ENCODE peak calls at places on chromosomes 7 and 10, in four cellular contexts. One of them, this sample, is unnamed.

GRCh38 chr10:68251146-68251545 is 19.2 kb upstream of the ATOH7 start:
- DNase-seq in IMR-90: no peak
- DNase-seq in K562: no peak
- DNase-seq in HepG2: no peak
- DNase-seq in this sample: no peak

GRCh38 chr10:131732631-131733127 is 168.1 kb upstream of the PPP2R2D start:
- DNase-seq in IMR-90: no peak
- DNase-seq in K562: no peak
- DNase-seq in HepG2: peak; percentile 16
- DNase-seq in this sample: no peak

GRCh38 chr7:43363429-43363894 is 219.4 kb upstream of the STK17A start:
- DNase-seq in IMR-90: no peak
- DNase-seq in K562: no peak
- DNase-seq in HepG2: no peak
- DNase-seq in this sample: no peak

GRCh38 chr7:50391386-50391785 is 58.8 kb downstream of the FIGNL1 start:
- DNase-seq in IMR-90: no peak
- DNase-seq in K562: no peak
- DNase-seq in HepG2: no peak
- DNase-seq in this sample: no peak

GRCh38 chr7:142862401-142863400 is 7.8 kb downstream of the EPHB6 start:
- DNase-seq in IMR-90: no peak
- DNase-seq in K562: no peak
- DNase-seq in HepG2: no peak
- DNase-seq in this sample: no peak

GRCh38 chr10:131090761-131091661 is 220.5 kb downstream of the TCERG1L start:
- DNase-seq in IMR-90: no peak
- DNase-seq in K562: no peak
- DNase-seq in HepG2: no peak
- DNase-seq in this sample: no peak

GRCh38 chr7:70595741-70596574 is 536.0 kb upstream of the GALNT17 start:
- DNase-seq in IMR-90: no peak
- DNase-seq in K562: no peak
- DNase-seq in HepG2: no peak
- DNase-seq in this sample: peak; percentile 89

GRCh38 chr7:13879994-13880686 is 109.3 kb downstream of the ETV1 start:
- DNase-seq in IMR-90: peak; percentile 69
- DNase-seq in K562: no peak
- DNase-seq in HepG2: no peak
- DNase-seq in this sample: no peak

GRCh38 chr7:42012786-42013360 is 224.1 kb downstream of the GLI3 start:
- DNase-seq in IMR-90: no peak
- DNase-seq in K562: no peak
- DNase-seq in HepG2: no peak
- DNase-seq in this sample: no peak

GRCh38 chr7:156071612-156072011 is 259.3 kb upstream of the SHH start:
- DNase-seq in IMR-90: no peak
- DNase-seq in K562: no peak
- DNase-seq in HepG2: no peak
- DNase-seq in this sample: no peak

GRCh38 chr7:55441668-55442305 is 76.7 kb downstream of the LANCL2 start:
- DNase-seq in IMR-90: peak; percentile 85
- DNase-seq in K562: no peak
- DNase-seq in HepG2: no peak
- DNase-seq in this sample: peak; percentile 75

GRCh38 chr7:18445916-18446520 is 49.5 kb upstream of the HDAC9 start:
- DNase-seq in IMR-90: no peak
- DNase-seq in K562: no peak
- DNase-seq in HepG2: no peak
- DNase-seq in this sample: no peak

DNA sequence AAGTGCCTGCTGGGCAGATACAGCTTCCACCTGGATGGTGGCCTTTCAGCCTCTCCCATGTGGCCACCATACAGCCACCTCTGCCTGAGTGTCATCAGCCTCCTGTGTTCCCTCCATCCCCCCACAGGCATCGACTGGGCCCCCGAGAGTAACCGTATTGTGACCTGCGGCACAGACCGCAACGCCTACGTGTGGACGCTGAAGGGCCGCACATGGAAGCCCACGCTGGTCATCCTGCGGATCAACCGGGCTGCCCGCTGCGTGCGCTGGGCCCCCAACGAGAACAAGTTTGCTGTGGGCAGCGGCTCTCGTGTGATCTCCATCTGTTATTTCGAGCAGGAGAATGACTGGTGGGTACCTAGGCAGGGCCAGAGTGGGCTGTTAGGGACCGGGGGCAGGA is 13.4 kb downstream of the ARPC1B start:
- DNase-seq in IMR-90: no peak
- DNase-seq in K562: no peak
- DNase-seq in HepG2: no peak
- DNase-seq in this sample: no peak
- H3K9ac ChIP-seq in IMR-90: no peak overlapping the region
- H3K9ac ChIP-seq in K562: no peak overlapping the region
- H3K9ac ChIP-seq in HepG2: no peak overlapping the region
- H3K9ac ChIP-seq in this sample: no peak overlapping the region

GRCh38 chr10:115772606-115773005 is 500.4 kb downstream of the GFRA1 start:
- DNase-seq in IMR-90: peak; percentile 90
- DNase-seq in K562: no peak
- DNase-seq in HepG2: no peak
- DNase-seq in this sample: no peak
- TF ChIP-seq USF2 in IMR-90: no peak
- TF ChIP-seq USF2 in K562: no peak
- TF ChIP-seq USF2 in HepG2: no peak
- TF ChIP-seq USF2 in this sample: no peak

GRCh38 chr10:58414270-58415041 is 29.2 kb downstream of the TFAM start:
- DNase-seq in IMR-90: peak; percentile 80
- DNase-seq in K562: no peak
- DNase-seq in HepG2: peak; percentile 68
- DNase-seq in this sample: peak; percentile 54
- H3K9ac ChIP-seq in IMR-90: no peak overlapping the region
- H3K9ac ChIP-seq in K562: no peak overlapping the region
- H3K9ac ChIP-seq in HepG2: no peak overlapping the region
- H3K9ac ChIP-seq in this sample: no peak overlapping the region

GRCh38 chr10:30619966-30620365 is 9.6 kb downstream of the LYZL2 start:
- DNase-seq in IMR-90: no peak
- DNase-seq in K562: no peak
- DNase-seq in HepG2: no peak
- DNase-seq in this sample: no peak

GRCh38 chr10:30629653-30630052 is at the start of gene LYZL2:
- DNase-seq in IMR-90: no peak
- DNase-seq in K562: no peak
- DNase-seq in HepG2: no peak
- DNase-seq in this sample: no peak

GRCh38 chr10:30630571-30630970 is 1.0 kb upstream of the LYZL2 start:
- DNase-seq in IMR-90: peak; percentile 85
- DNase-seq in K562: no peak
- DNase-seq in HepG2: no peak
- DNase-seq in this sample: no peak

DNA sequence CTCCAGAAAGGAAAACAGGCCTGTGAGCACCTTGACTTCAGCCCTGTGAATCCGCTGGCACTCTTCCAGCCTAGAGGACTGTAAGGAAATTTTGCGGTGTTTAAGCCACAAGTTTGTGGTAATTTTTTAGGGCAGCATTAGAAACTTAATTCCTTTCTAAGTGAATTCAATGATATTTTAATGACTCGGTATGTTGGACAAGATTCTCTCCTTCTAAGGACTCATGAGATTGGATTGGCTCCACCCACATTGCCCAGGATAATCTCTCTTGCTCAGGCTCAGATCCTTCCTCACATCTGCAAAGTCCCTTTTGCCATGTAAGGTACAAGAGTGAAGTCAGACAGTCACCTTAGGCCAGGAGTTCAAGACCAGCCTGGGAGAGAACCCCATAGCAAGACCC is 4.4 kb downstream of the LYZL2 start:
- DNase-seq in IMR-90: peak; percentile 60
- DNase-seq in K562: no peak
- DNase-seq in HepG2: no peak
- DNase-seq in this sample: no peak
- TF ChIP-seq USF2 in IMR-90: no peak
- TF ChIP-seq USF2 in K562: no peak
- TF ChIP-seq USF2 in HepG2: no peak
- TF ChIP-seq USF2 in this sample: no peak

GRCh38 chr10:123250640-123251039 is 96.4 kb downstream of the BUB3 start:
- DNase-seq in IMR-90: no peak
- DNase-seq in K562: no peak
- DNase-seq in HepG2: no peak
- DNase-seq in this sample: no peak
- H3K9ac ChIP-seq in IMR-90: no peak overlapping the region
- H3K9ac ChIP-seq in K562: no peak overlapping the region
- H3K9ac ChIP-seq in HepG2: no peak overlapping the region
- H3K9ac ChIP-seq in this sample: no peak overlapping the region

GRCh38 chr10:102669206-102670064 is 25.2 kb downstream of the TRIM8 start:
- DNase-seq in IMR-90: peak; percentile 43
- DNase-seq in K562: peak; percentile 48
- DNase-seq in HepG2: peak; percentile 64
- DNase-seq in this sample: peak; percentile 76
- TF ChIP-seq USF2 in IMR-90: no peak
- TF ChIP-seq USF2 in K562: no peak
- TF ChIP-seq USF2 in HepG2: no peak
- TF ChIP-seq USF2 in this sample: no peak

GRCh38 chr7:82404094-82404493 is 39.5 kb downstream of the CACNA2D1 start:
- DNase-seq in IMR-90: no peak
- DNase-seq in K562: no peak
- DNase-seq in HepG2: no peak
- DNase-seq in this sample: no peak
- H3K9ac ChIP-seq in IMR-90: no peak overlapping the region
- H3K9ac ChIP-seq in K562: no peak overlapping the region
- H3K9ac ChIP-seq in HepG2: no peak overlapping the region
- H3K9ac ChIP-seq in this sample: no peak overlapping the region

This sample was measured in SK-N-SH.